ENCODE peak calls at places on chromosomes 5 and 9, in four cellular contexts. S, V, D and H are unnamed samples.
A peak's percentile ranks its signal among the peaks of the same experiment; 100 is the strongest.

GRCh38 chr5:110840347-110840960 is 101.6 kb downstream of the SLC25A46 start:
- DNase-seq in S (no peak), V (no peak), D (no peak), H (no peak)

GRCh38 chr9:137688725-137689124 is 69.9 kb downstream of the EHMT1 start:
- DNase-seq in S (no peak), V (no peak), D (no peak), H (no peak)

GRCh38 chr5:54171645-54172384 is 138.6 kb downstream of the ARL15 start:
- DNase-seq in S (no peak), V (peak; percentile 76), D (no peak), H (no peak)

GRCh38 chr9:99049641-99050040 is 55.3 kb upstream of the TGFBR1 start:
- DNase-seq in S (peak; percentile 81), V (no peak), D (no peak), H (no peak)

GRCh38 chr9:38441347-38442085 is 17.3 kb upstream of the IGFBPL1 start:
- DNase-seq in S (no peak), V (no peak), D (no peak), H (no peak)

GRCh38 chr5:95660060-95660459 is 13.5 kb downstream of the RFESD start:
- DNase-seq in S (no peak), V (no peak), D (no peak), H (no peak)

GRCh38 chr5:159850192-159850573 is 66.1 kb upstream of the ADRA1B start:
- DNase-seq in S (peak; percentile 95), V (peak; percentile 79), D (no peak), H (no peak)

GRCh38 chr9:124041817-124042116 is 30.2 kb downstream of the LHX2 start:
- DNase-seq in S (peak; percentile 11), V (no peak), D (no peak), H (no peak)

GRCh38 chr9:99368341-99369326 is 146.6 kb downstream of the SEC61B start:
- DNase-seq in S (no peak), V (peak; percentile 78), D (no peak), H (no peak)

GRCh38 chr5:43833966-43834365 is 231.0 kb downstream of the NNT start:
- DNase-seq in S (no peak), V (no peak), D (no peak), H (no peak)
- TF ChIP-seq CTCF in S (no peak), V (no peak), D (no peak), H (no peak)

DNA sequence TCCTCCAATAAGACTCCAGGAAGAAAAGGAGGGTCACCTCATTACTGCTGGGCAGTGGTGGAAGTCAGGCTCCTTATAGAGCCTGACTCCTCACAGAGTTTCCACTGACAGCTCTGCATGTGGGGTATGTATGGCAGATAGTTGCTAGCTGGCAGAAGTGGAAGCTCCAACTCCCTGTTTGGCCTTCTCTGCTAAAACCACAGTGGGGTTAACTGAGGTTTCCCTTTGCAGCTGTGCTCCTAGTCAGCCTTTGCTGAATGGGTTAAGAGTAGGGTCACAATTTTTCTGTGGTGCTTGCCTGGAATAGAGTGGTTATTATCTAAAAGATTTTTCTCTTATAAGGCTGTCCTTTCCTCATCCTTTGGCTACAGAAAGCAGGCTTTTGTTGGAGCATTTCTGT is 327.5 kb downstream of the FBXL17 start:
- DNase-seq in S (no peak), V (no peak), D (no peak), H (no peak)
- TF ChIP-seq CTCF in S (no peak), V (no peak), D (no peak), H (no peak)

DNA sequence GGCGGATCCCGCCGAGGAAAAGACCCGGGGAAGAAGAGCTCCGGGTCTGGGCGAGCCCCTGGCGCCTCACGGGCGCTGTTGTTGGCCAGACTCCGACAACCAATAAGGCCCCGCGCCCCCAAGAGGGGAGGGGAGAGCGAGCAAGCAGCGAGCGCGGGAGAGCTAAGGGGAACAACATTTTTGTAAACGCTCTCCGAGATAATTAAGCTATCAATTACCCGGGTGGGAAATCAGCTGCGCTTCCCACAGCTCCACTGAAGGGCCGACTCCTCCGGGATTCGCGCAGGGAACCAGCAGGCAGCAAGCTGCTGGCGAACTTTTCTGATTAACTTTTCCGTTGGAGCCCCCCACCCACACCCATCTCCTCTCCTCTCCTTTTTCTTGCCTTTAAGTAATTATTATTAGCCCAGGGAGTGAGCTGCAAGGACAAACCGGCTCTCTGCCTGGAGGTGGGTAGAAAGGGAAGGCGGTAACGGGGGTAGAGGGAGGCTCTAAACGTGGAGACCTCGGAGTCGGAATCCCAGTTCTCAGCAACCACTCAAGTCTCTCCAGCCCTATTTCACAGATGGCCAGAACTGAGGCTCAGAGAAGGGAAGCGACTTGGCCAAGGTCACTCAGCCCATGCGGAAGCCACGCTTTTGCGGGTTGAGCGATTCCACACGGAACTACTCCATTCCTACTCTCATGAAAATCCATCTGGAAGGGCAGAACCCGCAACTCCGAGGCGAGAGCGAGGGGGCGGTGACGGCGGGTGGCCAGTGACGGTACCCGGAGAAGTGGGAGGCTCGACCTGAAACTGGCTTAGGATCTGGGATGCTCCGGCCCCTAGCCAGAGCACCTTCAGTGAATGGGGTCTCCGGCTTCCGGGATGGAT is 1.3 kb downstream of the ASTN2 start:
- DNase-seq in S (no peak), V (no peak), D (no peak), H (no peak)
- TF ChIP-seq CTCF in S (no peak), V (no peak), D (no peak), H (no peak)

GRCh38 chr9:33498387-33498786 is 24.7 kb upstream of the NOL6 start:
- DNase-seq in S (no peak), V (no peak), D (no peak), H (no peak)
- TF ChIP-seq CTCF in S (peak; percentile 57), V (peak; percentile 13), D (peak; percentile 40), H (no peak)

DNA sequence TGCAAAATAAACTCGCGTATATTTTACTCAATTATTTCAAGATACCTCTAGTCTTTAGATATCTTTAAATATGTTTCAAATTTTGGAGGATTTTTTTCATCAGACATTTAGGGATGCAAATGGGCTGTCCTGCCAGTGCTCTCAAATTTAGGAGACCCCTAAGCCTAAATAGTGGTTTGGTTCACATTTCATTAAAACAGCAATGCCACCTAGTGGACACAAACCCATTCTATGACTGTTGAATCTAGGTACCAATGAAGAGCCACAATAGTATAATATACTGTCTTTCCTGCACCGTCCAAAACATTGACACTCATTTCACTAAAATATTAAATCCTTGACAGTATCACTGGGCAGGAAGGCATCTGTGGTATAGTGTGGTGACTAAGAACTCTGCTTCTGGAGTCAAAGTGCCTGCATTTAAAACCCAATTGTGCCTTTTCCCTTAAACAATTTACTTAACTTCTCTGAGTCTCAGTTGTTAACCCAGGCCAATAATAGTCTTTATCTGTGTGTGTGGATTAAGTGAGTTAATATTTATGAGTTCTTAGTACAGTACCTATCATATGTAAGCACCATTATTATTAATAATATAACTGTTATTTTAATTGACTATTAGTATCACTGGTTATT is 148.0 kb downstream of the RORB start:
- DNase-seq in S (no peak), V (no peak), D (no peak), H (no peak)
- TF ChIP-seq CTCF in S (peak; percentile 71), V (peak; percentile 58), D (peak; percentile 40), H (peak; percentile 59)